ENCODE peak calls at places on chromosomes 13 and 19, in seven cellular contexts. F, K, S, U, Z, Q and P are unnamed samples.

GRCh38 chr13:40475617-40476016 is 190.8 kb downstream of the FOXO1 start:
- DNase-seq in F (no peak), K (no peak), S (no peak), U (no peak), Z (no peak), Q (no peak), P (no peak)

GRCh38 chr13:44762946-44763345 is 186.8 kb upstream of the TSC22D1 start:
- DNase-seq in F (no peak), K (no peak), S (no peak), U (no peak), Z (no peak), Q (no peak), P (no peak)

GRCh38 chr13:39144941-39145533 is 106.8 kb downstream of the NHLRC3 start:
- DNase-seq in F (peak; percentile 7), K (no peak), S (peak; percentile 87), U (peak; percentile 40), Z (peak; percentile 80), Q (peak; percentile 60), P (peak; percentile 26)

GRCh38 chr13:44622259-44622658 is 46.1 kb upstream of the TSC22D1 start:
- DNase-seq in F (no peak), K (no peak), S (peak; percentile 39), U (no peak), Z (no peak), Q (no peak), P (no peak)

GRCh38 chr19:16034958-16035560 is 41.2 kb upstream of the TPM4 start:
- DNase-seq in F (no peak), K (no peak), S (no peak), U (no peak), Z (no peak), Q (no peak), P (no peak)

GRCh38 chr19:15122331-15123030 is 15.3 kb downstream of the SYDE1 start:
- DNase-seq in F (no peak), K (no peak), S (no peak), U (no peak), Z (no peak), Q (no peak), P (no peak)

GRCh38 chr19:5676711-5677110 is 3.6 kb downstream of the MICOS13 start:
- DNase-seq in F (no peak), K (no peak), S (no peak), U (no peak), Z (no peak), Q (no peak), P (no peak)

GRCh38 chr13:37595162-37595561 is 3.4 kb downstream of the POSTN start:
- DNase-seq in F (no peak), K (no peak), S (peak; percentile 57), U (no peak), Z (peak; percentile 9), Q (no peak), P (no peak)

GRCh38 chr13:42047561-42048322 is 706 bp upstream of the DGKH start:
- DNase-seq in F (no peak), K (peak; percentile 11), S (peak; percentile 80), U (peak; percentile 29), Z (peak; percentile 67), Q (peak; percentile 60), P (no peak)

GRCh38 chr13:36920612-36921185 is 661 bp upstream of the SMAD9 start:
- DNase-seq in F (no peak), K (no peak), S (peak; percentile 15), U (no peak), Z (no peak), Q (no peak), P (no peak)

GRCh38 chr13:79226938-79227337 is 179.1 kb downstream of the RBM26 start:
- DNase-seq in F (no peak), K (no peak), S (no peak), U (no peak), Z (no peak), Q (no peak), P (no peak)

GRCh38 chr19:46728693-46729339 is 11.9 kb upstream of the PRKD2 start:
- DNase-seq in F (no peak), K (peak; percentile 88), S (peak; percentile 80), U (peak; percentile 80), Z (peak; percentile 91), Q (peak; percentile 82), P (no peak)

GRCh38 chr13:34357435-34358232 is 539.7 kb downstream of the RFC3 start:
- DNase-seq in F (peak; percentile 43), K (no peak), S (peak; percentile 76), U (no peak), Z (peak; percentile 81), Q (peak; percentile 5), P (peak; percentile 10)

GRCh38 chr19:58274771-58275199 is 4.0 kb upstream of the ZNF8 start:
- DNase-seq in F (no peak), K (no peak), S (no peak), U (no peak), Z (no peak), Q (no peak), P (no peak)